ENCODE peak calls at places on chromosomes 1 and 21, in eight cellular contexts. H, W, F, B, M, J, D and E are unnamed samples.

GRCh38 chr1:41015281-41015680 is 6.2 kb downstream of the SLFNL1 start:
- DNase-seq in H (peak; percentile 15), W (no peak), F (no peak), B (no peak), M (no peak), J (no peak), D (no peak), E (no peak)

GRCh38 chr21:33916200-33916567 is 580 bp upstream of the ATP5PO start:
- DNase-seq in H (no peak), W (no peak), F (no peak), B (no peak), M (no peak), J (peak; percentile 38), D (no peak), E (no peak)

GRCh38 chr1:235953801-235954200 is 87.1 kb upstream of the LYST start:
- DNase-seq in H (no peak), W (no peak), F (peak; percentile 74), B (peak; percentile 38), M (peak; percentile 79), J (no peak), D (no peak), E (no peak)

GRCh38 chr21:34229361-34229760 is 134.4 kb upstream of the KCNE2 start:
- DNase-seq in H (no peak), W (no peak), F (no peak), B (no peak), M (no peak), J (no peak), D (no peak), E (no peak)

GRCh38 chr1:20720631-20721051 is 2.8 kb upstream of the KIF17 start:
- DNase-seq in H (peak; percentile 57), W (no peak), F (no peak), B (no peak), M (no peak), J (no peak), D (no peak), E (no peak)

GRCh38 chr1:170225735-170226524 is 80.2 kb downstream of the NTMT2 start:
- DNase-seq in H (no peak), W (no peak), F (peak; percentile 66), B (no peak), M (no peak), J (no peak), D (no peak), E (no peak)

GRCh38 chr1:6956488-6957159 is 171.4 kb downstream of the CAMTA1 start:
- DNase-seq in H (no peak), W (no peak), F (no peak), B (no peak), M (peak; percentile 14), J (peak; percentile 49), D (no peak), E (no peak)

GRCh38 chr1:115877511-115877910 is 36.6 kb upstream of the NHLH2 start:
- DNase-seq in H (no peak), W (no peak), F (no peak), B (no peak), M (peak; percentile 89), J (peak; percentile 15), D (no peak), E (no peak)

GRCh38 chr1:234409328-234409727 is 36.1 kb downstream of the COA6 start:
- DNase-seq in H (no peak), W (no peak), F (no peak), B (no peak), M (no peak), J (no peak), D (no peak), E (no peak)

GRCh38 chr1:173823776-173824314 is 628 bp upstream of the DARS2 start:
- DNase-seq in H (no peak), W (no peak), F (no peak), B (no peak), M (no peak), J (no peak), D (no peak), E (no peak)

GRCh38 chr1:10665226-10665625 is 131.2 kb downstream of the CASZ1 start:
- DNase-seq in H (no peak), W (no peak), F (no peak), B (no peak), M (no peak), J (no peak), D (no peak), E (no peak)

GRCh38 chr1:72397786-72398185 is 115.4 kb upstream of the NEGR1 start:
- DNase-seq in H (no peak), W (no peak), F (peak; percentile 60), B (no peak), M (peak; percentile 50), J (peak; percentile 9), D (no peak), E (no peak)

GRCh38 chr1:154190550-154190949 is 1.4 kb downstream of the TPM3 start:
- DNase-seq in H (peak; percentile 13), W (no peak), F (no peak), B (no peak), M (no peak), J (no peak), D (no peak), E (no peak)

GRCh38 chr1:160707171-160708109 is 4.2 kb downstream of the CD48 start:
- DNase-seq in H (no peak), W (no peak), F (no peak), B (no peak), M (no peak), J (no peak), D (no peak), E (peak; percentile 45)

GRCh38 chr1:147078606-147079399 is 93.5 kb downstream of the PRKAB2 start:
- DNase-seq in H (no peak), W (no peak), F (no peak), B (no peak), M (no peak), J (no peak), D (peak; percentile 45), E (no peak)
- TF ChIP-seq CTCF in H (no peak), W (no peak), F (no peak), B (no peak), M (no peak), J (no peak), D (no peak), E (no peak)

GRCh38 chr1:200038987-200039848 is 11.7 kb downstream of the NR5A2 start:
- DNase-seq in H (peak; percentile 65), W (peak; percentile 39), F (no peak), B (no peak), M (peak; percentile 32), J (peak; percentile 82), D (peak; percentile 89), E (peak; percentile 35)

GRCh38 chr1:200037501-200037900 is 10.0 kb downstream of the NR5A2 start:
- DNase-seq in H (no peak), W (no peak), F (no peak), B (no peak), M (no peak), J (no peak), D (no peak), E (no peak)

GRCh38 chr1:200037904-200038644 is 10.6 kb downstream of the NR5A2 start:
- DNase-seq in H (no peak), W (no peak), F (no peak), B (no peak), M (no peak), J (no peak), D (peak; percentile 52), E (no peak)

GRCh38 chr1:200039849-200040479 is 12.5 kb downstream of the NR5A2 start:
- DNase-seq in H (no peak), W (no peak), F (no peak), B (no peak), M (no peak), J (peak; percentile 54), D (no peak), E (no peak)

GRCh38 chr1:200038645-200038986 is 11.1 kb downstream of the NR5A2 start:
- DNase-seq in H (no peak), W (no peak), F (no peak), B (no peak), M (no peak), J (peak; percentile 93), D (peak; percentile 84), E (no peak)
- H3K27me3 ChIP-seq in H (peaks cover 97% of the 10 kb centered on the region), W (peaks cover 87% of the 10 kb centered on the region), F (peaks cover 75% of the 10 kb centered on the region), B (peaks cover 92% of the 10 kb centered on the region), M (peaks cover 80% of the 10 kb centered on the region), J (peaks cover 100% of the 10 kb centered on the region), D (no peaks in the 10 kb centered on the region), E (peaks cover 11% of the 10 kb centered on the region)

DNA sequence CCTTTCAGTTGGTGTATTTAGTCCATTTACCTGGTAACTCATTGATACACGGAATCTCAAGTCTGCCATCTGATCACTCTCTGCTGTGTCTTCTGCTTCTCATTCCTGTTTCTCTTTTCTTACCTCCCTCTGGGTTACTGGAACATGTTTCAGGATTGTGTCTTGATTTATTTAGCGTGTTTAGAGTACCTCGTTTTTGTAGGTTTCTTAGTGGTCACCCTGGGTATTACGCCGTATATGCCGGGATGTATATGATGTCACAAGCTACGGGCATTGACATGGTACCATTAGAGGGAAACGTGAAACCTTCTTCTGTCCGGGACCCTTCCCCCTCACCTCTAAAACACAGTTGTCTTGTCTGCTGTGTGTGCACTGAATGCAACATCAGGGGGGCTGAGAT is 2.7 kb downstream of the ACTRT2 start:
- DNase-seq in H (no peak), W (no peak), F (no peak), B (no peak), M (no peak), J (no peak), D (no peak), E (no peak)
- TF ChIP-seq CTCF in H (no peak), W (no peak), F (no peak), B (no peak), M (no peak), J (no peak), D (no peak), E (no peak)

DNA sequence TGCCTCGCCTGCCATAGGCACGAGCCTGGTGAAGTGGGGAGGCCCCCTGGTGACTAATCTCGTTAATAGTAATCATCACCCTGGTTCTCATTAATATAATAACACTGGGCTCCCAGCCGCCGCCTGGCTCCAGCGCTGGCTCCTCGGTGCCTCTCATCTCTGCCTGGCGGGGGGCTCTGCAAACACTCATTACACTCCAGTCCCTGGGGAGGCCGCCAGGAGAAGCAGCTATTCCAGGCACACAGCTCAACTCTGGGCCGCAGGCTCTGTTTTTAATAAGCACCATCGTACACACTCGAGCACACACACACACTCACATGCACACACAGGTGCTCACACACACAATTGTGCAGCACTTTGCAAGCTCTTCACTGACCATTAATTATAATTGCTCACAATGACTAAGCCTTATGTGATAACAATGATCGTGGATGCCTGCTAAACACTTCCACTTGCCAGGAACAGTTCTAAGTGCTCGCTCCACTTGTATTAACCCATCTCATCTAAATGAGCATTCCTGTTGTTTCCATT is 52.2 kb downstream of the SDC3 start:
- DNase-seq in H (no peak), W (no peak), F (no peak), B (no peak), M (no peak), J (peak; percentile 45), D (no peak), E (no peak)
- H3K27me3 ChIP-seq in H (no peaks in the 10 kb centered on the region), W (peaks cover 5% of the 10 kb centered on the region), F (no peaks in the 10 kb centered on the region), B (no peaks in the 10 kb centered on the region), M (peaks cover 2% of the 10 kb centered on the region), J (peaks cover 8% of the 10 kb centered on the region), D (no peaks in the 10 kb centered on the region), E (no peaks in the 10 kb centered on the region)

GRCh38 chr1:222124602-222125001 is 382.7 kb upstream of the DUSP10 start:
- DNase-seq in H (no peak), W (no peak), F (no peak), B (no peak), M (no peak), J (peak; percentile 29), D (no peak), E (no peak)
- TF ChIP-seq CTCF in H (no peak), W (no peak), F (peak; percentile 39), B (peak; percentile 3), M (peak; percentile 30), J (peak; percentile 59), D (no peak), E (peak; percentile 11)